ENCODE peak calls at places on chromosomes 16 and 17, in ten cellular contexts. B is cardiac fibroblast, S is lower lobe of right lung, P is IMR-90, N is endodermal cell, C is HCT116, G is AG04449, V is heart left ventricle, O is K562, M is kidney epithelial cell. Y is an unnamed sample.
A peak's percentile ranks its signal among the peaks of the same experiment; 100 is the strongest.

GRCh38 chr16:78684040-78684611 is 584.7 kb downstream of the WWOX start:
- DNase-seq in C (no peak), O (no peak), P (peak; percentile 43), S (no peak), G (no peak), M (no peak), V (peak; percentile 31), B (peak; percentile 89), N (no peak), Y (no peak)

GRCh38 chr17:81814748-81815645 is 11.0 kb downstream of the GCGR start:
- DNase-seq in S (no peak), C (no peak), P (no peak), O (no peak), M (peak; percentile 47), V (no peak), B (no peak), N (no peak), G (no peak), Y (no peak)

GRCh38 chr17:46944931-46945330 is 22.0 kb downstream of the GOSR2 start:
- DNase-seq in N (peak; percentile 55), O (no peak), G (no peak), S (no peak), C (no peak), P (no peak), V (no peak), B (no peak), M (no peak), Y (no peak)

GRCh38 chr16:12059216-12059769 is 82.8 kb downstream of the SNX29 start:
- DNase-seq in G (no peak), V (peak; percentile 37), B (no peak), N (no peak), C (no peak), S (no peak), M (no peak), P (no peak), O (no peak), Y (no peak)

GRCh38 chr17:8470447-8471047 is 34.9 kb downstream of the NDEL1 start:
- DNase-seq in M (peak; percentile 12), G (no peak), V (peak; percentile 53), P (no peak), C (no peak), O (no peak), S (no peak), N (peak; percentile 51), B (no peak), Y (no peak)

GRCh38 chr17:64129515-64129764 is 504 bp downstream of the ERN1 start:
- DNase-seq in M (no peak), B (no peak), N (no peak), O (no peak), C (no peak), V (no peak), S (no peak), P (no peak), G (no peak), Y (no peak)

GRCh38 chr16:85626191-85626951 is 13.2 kb downstream of the GSE1 start:
- DNase-seq in N (peak; percentile 81), V (peak; percentile 50), B (no peak), P (no peak), O (no peak), G (no peak), S (no peak), C (no peak), M (no peak), Y (no peak)

GRCh38 chr17:27430882-27431491 is 25.3 kb upstream of the KSR1 start:
- DNase-seq in V (no peak), O (peak; percentile 33), B (peak; percentile 48), S (no peak), G (no peak), P (peak; percentile 51), C (peak; percentile 28), M (no peak), N (peak; percentile 93), Y (no peak)

GRCh38 chr17:4693416-4693815 is 10.5 kb downstream of the PELP1 start:
- DNase-seq in M (no peak), P (no peak), G (no peak), C (no peak), V (no peak), N (no peak), S (no peak), O (no peak), B (no peak), Y (no peak)

GRCh38 chr17:28053044-28053670 is 10.7 kb downstream of the NLK start:
- DNase-seq in V (no peak), S (no peak), B (no peak), O (no peak), N (no peak), M (no peak), G (no peak), P (no peak), C (no peak), Y (no peak)

GRCh38 chr17:55433629-55434422 is 12.2 kb upstream of the MMD start:
- DNase-seq in B (peak; percentile 97), N (no peak), C (no peak), M (peak; percentile 74), G (peak; percentile 70), P (peak; percentile 96), O (no peak), V (no peak), S (no peak), Y (no peak)

GRCh38 chr16:55672471-55672870 is 16.7 kb downstream of the SLC6A2 start:
- DNase-seq in S (no peak), C (no peak), V (peak; percentile 45), P (no peak), B (peak; percentile 81), O (no peak), G (no peak), M (no peak), N (no peak), Y (no peak)

GRCh38 chr16:56915311-56916105 is 16.4 kb upstream of the HERPUD1 start:
- DNase-seq in V (no peak), M (no peak), N (no peak), G (no peak), S (no peak), O (no peak), C (no peak), B (peak; percentile 73), P (no peak), Y (no peak)
- H3K4me3 ChIP-seq in V (no peak overlapping the region), M (no peak overlapping the region), N (no peak overlapping the region), G (no peak overlapping the region), S (no peak overlapping the region), O (no peak overlapping the region), C (no peak overlapping the region), B (no peak overlapping the region), P (no peak overlapping the region), Y (no peak overlapping the region)

GRCh38 chr17:73013816-73014663 is 78.4 kb downstream of the SLC39A11 start:
- DNase-seq in M (no peak), G (peak; percentile 40), P (peak; percentile 24), S (no peak), V (no peak), C (peak; percentile 73), O (no peak), N (peak; percentile 79), B (peak; percentile 11), Y (no peak)
- TF ChIP-seq CTCF in M (no peak), G (no peak), P (peak; percentile 5), S (no peak), V (no peak), C (peak; percentile 24), O (no peak), N (no peak), B (no peak), Y (no peak)

DNA sequence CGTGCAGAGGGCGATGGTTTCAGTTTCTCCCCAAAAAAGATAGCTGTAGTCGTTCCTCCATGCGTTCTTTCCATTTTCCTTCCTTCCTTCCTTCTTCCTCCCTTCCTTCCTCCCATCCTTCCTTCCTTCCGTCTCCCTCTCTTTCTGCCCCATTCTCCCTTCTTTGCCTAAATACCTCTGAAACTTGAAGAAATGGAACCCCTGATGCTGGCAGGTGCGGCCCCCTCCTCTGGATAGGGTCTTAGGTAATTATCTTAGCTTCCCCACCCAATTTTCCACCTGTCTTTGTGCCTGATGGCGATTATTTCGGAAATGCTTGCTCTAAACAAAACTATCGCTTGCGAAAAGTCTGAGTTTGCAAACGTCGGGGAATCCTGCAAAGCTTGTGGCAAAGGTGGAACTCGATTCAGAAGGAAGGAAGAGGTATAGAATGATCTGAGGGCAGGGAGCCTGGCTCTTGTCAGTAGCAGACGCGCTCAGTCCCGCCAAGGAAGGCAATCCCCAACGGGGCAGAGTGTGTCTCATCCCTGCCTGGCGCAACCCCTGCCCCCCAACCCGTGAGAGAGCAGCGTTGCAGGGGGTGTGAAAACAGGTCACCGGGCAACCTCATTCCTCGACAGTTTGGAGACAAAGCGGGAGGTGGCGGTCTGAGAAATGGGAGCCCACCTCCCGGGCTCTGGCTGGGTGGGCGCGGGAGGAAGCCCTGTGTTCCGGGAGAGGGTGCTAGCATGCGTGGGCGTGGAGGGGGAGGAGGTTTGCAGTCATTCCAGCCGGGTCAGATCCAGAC is 2.9 kb upstream of the CBX8 start:
- DNase-seq in C (no peak), P (no peak), G (no peak), N (peak; percentile 75), V (no peak), M (no peak), B (no peak), S (no peak), O (no peak), Y (no peak)
- H3K4me3 ChIP-seq in C (peak overlapping the region; percentile 75), P (no peak overlapping the region), G (no peak overlapping the region), N (peak overlapping the region; percentile 69), V (no peak overlapping the region), M (no peak overlapping the region), B (no peak overlapping the region), S (no peak overlapping the region), O (no peak overlapping the region), Y (no peak overlapping the region)

GRCh38 chr17:67272312-67273050 is 27.5 kb upstream of the HELZ start:
- DNase-seq in B (no peak), O (peak; percentile 47), G (no peak), P (no peak), N (peak; percentile 86), M (no peak), S (no peak), C (no peak), V (no peak), Y (no peak)
- TF ChIP-seq CTCF in B (peak; percentile 24), O (peak; percentile 66), G (peak; percentile 25), P (peak; percentile 20), N (peak; percentile 76), M (peak; percentile 25), S (peak; percentile 21), C (peak; percentile 18), V (peak; percentile 13), Y (peak; percentile 69)

DNA sequence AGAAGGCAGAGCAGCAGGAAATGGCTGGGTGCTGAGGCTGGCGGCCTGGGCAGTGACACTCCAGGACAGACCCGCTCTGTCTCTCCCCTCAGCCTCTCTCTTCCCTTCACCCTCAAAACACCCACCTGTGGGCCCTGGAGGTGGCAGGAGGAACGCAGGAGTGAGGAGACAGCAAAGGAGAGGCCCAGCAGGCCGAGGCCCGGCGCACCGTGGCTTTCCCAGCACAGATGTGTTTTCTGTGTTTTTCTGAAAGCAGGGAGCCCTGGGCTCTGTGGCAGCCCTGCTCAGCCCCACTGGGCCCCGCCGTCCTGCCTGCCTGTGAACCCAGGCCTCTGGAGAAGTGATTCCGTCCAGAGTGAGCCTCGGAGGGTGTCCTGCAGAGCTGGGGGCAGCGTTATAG is 30.5 kb downstream of the ZNF469 start:
- DNase-seq in V (no peak), M (no peak), O (no peak), P (no peak), S (no peak), B (no peak), N (no peak), C (no peak), G (no peak), Y (no peak)
- H3K4me3 ChIP-seq in V (no peak overlapping the region), M (no peak overlapping the region), O (no peak overlapping the region), P (no peak overlapping the region), S (no peak overlapping the region), B (no peak overlapping the region), N (no peak overlapping the region), C (no peak overlapping the region), G (no peak overlapping the region), Y (no peak overlapping the region)

Y was measured in GM12864.